ENCODE peak calls at places on chromosomes 12 and 14, in eight cellular contexts. One of them, this sample, is unnamed.

GRCh38 chr12:67026847-67027246 is 242.3 kb upstream of the CAND1 start:
- DNase-seq in upper lobe of left lung: no peak
- DNase-seq in GM23338: peak
- DNase-seq in psoas muscle: no peak
- DNase-seq in neuronal stem cell: no peak
- DNase-seq in CD8-positive, alpha-beta memory T cell: no peak
- DNase-seq in cardiac fibroblast: no peak
- DNase-seq in mammary epithelial cell: no peak
- DNase-seq in this sample: no peak

GRCh38 chr12:76519538-76519937 is 40.0 kb downstream of the OSBPL8 start:
- DNase-seq in cardiac fibroblast: no peak
- DNase-seq in mammary epithelial cell: no peak
- DNase-seq in neuronal stem cell: no peak
- DNase-seq in GM23338: no peak
- DNase-seq in CD8-positive, alpha-beta memory T cell: no peak
- DNase-seq in psoas muscle: no peak
- DNase-seq in upper lobe of left lung: no peak
- DNase-seq in this sample: no peak

GRCh38 chr14:104135121-104135903 is 3.1 kb upstream of the KIF26A start:
- DNase-seq in GM23338: peak
- DNase-seq in cardiac fibroblast: no peak
- DNase-seq in neuronal stem cell: no peak
- DNase-seq in CD8-positive, alpha-beta memory T cell: no peak
- DNase-seq in psoas muscle: peak
- DNase-seq in upper lobe of left lung: peak
- DNase-seq in mammary epithelial cell: no peak
- DNase-seq in this sample: no peak

GRCh38 chr14:49512147-49512551 is 74.0 kb downstream of the RPS29 start:
- DNase-seq in cardiac fibroblast: peak
- DNase-seq in GM23338: no peak
- DNase-seq in upper lobe of left lung: no peak
- DNase-seq in mammary epithelial cell: peak
- DNase-seq in CD8-positive, alpha-beta memory T cell: no peak
- DNase-seq in psoas muscle: no peak
- DNase-seq in neuronal stem cell: no peak
- DNase-seq in this sample: no peak

GRCh38 chr14:100676089-100676685 is 50.5 kb upstream of the DLK1 start:
- DNase-seq in GM23338: no peak
- DNase-seq in mammary epithelial cell: no peak
- DNase-seq in cardiac fibroblast: no peak
- DNase-seq in psoas muscle: no peak
- DNase-seq in neuronal stem cell: no peak
- DNase-seq in upper lobe of left lung: no peak
- DNase-seq in CD8-positive, alpha-beta memory T cell: no peak
- DNase-seq in this sample: no peak

GRCh38 chr14:44963775-44964380 is 1.9 kb downstream of the TOGARAM1 start:
- DNase-seq in CD8-positive, alpha-beta memory T cell: no peak
- DNase-seq in GM23338: peak
- DNase-seq in psoas muscle: no peak
- DNase-seq in upper lobe of left lung: no peak
- DNase-seq in cardiac fibroblast: no peak
- DNase-seq in neuronal stem cell: no peak
- DNase-seq in mammary epithelial cell: peak
- DNase-seq in this sample: no peak

GRCh38 chr14:64196668-64197411 is 97.3 kb downstream of the ESR2 start:
- DNase-seq in CD8-positive, alpha-beta memory T cell: no peak
- DNase-seq in psoas muscle: no peak
- DNase-seq in cardiac fibroblast: peak
- DNase-seq in upper lobe of left lung: peak
- DNase-seq in GM23338: peak
- DNase-seq in mammary epithelial cell: no peak
- DNase-seq in neuronal stem cell: peak
- DNase-seq in this sample: peak

GRCh38 chr14:91246051-91246852 is 1.7 kb upstream of the GPR68 start:
- DNase-seq in upper lobe of left lung: peak
- DNase-seq in cardiac fibroblast: no peak
- DNase-seq in neuronal stem cell: no peak
- DNase-seq in psoas muscle: no peak
- DNase-seq in GM23338: no peak
- DNase-seq in mammary epithelial cell: no peak
- DNase-seq in CD8-positive, alpha-beta memory T cell: peak
- DNase-seq in this sample: peak

GRCh38 chr14:58789106-58789505 is 151.3 kb downstream of the DACT1 start:
- DNase-seq in upper lobe of left lung: no peak
- DNase-seq in neuronal stem cell: no peak
- DNase-seq in cardiac fibroblast: no peak
- DNase-seq in mammary epithelial cell: no peak
- DNase-seq in GM23338: peak
- DNase-seq in psoas muscle: no peak
- DNase-seq in CD8-positive, alpha-beta memory T cell: no peak
- DNase-seq in this sample: no peak

DNA sequence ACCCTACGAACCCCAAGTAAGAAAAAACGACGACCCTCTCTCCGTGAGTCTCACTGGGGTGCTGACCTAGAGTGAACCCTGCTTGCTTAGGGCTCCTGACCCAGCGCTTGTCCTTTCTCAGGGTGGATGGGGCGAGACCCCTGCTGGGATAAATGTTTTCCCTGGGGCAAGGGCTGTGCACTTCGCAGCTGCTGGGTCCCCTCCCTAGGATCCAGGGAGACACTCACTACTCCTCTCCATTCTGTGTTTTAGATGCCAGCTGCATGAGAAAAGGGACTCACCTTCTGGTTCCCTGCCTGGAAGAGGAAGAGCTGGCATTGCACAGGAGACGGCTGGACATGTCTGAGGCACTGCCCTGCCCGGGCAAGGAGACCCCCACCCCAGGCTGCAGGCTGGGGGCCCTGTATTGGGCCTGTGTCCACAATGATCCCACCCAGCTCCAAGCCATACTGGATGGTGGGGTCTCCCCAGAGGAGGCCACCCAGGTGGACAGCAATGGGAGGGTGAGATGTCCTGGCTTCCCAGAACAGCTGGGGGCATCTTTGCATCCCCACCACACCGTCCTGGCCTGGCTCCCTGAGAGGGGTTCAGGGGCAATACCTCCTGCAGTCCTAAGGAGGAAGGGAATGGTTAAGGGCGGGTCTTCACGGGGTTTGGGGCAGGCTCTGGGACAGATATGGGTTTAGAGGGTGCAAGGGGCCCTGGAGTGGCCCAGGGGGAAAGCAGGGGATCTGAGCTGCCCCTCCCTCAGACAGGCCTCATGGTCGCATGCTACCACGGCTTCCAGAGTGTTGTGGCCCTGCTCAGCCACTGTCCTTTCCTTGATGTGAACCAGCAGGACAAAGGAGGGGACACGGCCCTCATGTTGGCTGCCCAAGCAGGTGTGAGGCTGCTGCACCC is 663 bp downstream of the ANKRD33 start:
- DNase-seq in cardiac fibroblast: no peak
- DNase-seq in GM23338: no peak
- DNase-seq in psoas muscle: no peak
- DNase-seq in CD8-positive, alpha-beta memory T cell: no peak
- DNase-seq in mammary epithelial cell: no peak
- DNase-seq in upper lobe of left lung: peak
- DNase-seq in neuronal stem cell: no peak
- DNase-seq in this sample: no peak
- H3K4me3 ChIP-seq in cardiac fibroblast: no peak
- H3K4me3 ChIP-seq in GM23338: peak
- H3K4me3 ChIP-seq in psoas muscle: no peak
- H3K4me3 ChIP-seq in CD8-positive, alpha-beta memory T cell: no peak
- H3K4me3 ChIP-seq in mammary epithelial cell: no peak
- H3K4me3 ChIP-seq in upper lobe of left lung: no peak
- H3K4me3 ChIP-seq in neuronal stem cell: no peak
- H3K4me3 ChIP-seq in this sample: no peak

DNA sequence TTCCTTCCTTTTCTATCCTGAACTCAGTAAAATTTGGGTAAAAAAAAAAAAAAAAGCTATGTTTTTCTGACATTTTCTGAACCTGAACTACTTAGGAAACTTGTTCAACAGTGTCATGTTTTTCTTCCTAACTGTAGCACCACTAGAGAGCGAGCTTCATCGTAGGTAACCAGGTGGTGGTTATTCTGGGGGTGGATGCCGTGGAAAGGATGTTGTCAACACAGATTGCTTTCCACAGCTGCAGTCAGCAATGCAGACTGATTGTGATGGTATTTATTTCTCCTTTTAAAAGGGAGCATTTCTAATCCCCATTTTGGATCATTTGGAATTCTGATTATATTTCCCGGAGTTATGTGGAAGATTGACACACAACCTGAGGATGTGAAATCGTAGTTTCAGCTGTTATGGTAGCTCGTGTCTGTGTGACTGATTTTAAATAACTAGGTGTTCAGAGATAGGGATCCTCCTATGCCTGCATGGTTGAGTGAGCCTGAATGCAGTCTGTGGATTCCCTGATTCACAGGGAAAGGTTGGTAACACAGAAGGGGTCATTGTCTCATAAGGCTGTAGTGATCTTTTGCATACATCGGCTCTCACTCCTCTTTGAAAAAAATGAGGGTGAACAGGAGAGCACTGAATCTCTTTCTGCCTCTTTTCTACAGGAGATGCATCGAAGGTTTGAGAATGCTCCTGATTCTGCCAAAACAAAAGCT is 113.2 kb downstream of the ERC1 start:
- DNase-seq in mammary epithelial cell: no peak
- DNase-seq in CD8-positive, alpha-beta memory T cell: no peak
- DNase-seq in cardiac fibroblast: no peak
- DNase-seq in neuronal stem cell: no peak
- DNase-seq in GM23338: no peak
- DNase-seq in upper lobe of left lung: no peak
- DNase-seq in psoas muscle: no peak
- DNase-seq in this sample: no peak
- H3K4me3 ChIP-seq in mammary epithelial cell: no peak
- H3K4me3 ChIP-seq in CD8-positive, alpha-beta memory T cell: no peak
- H3K4me3 ChIP-seq in cardiac fibroblast: no peak
- H3K4me3 ChIP-seq in neuronal stem cell: no peak
- H3K4me3 ChIP-seq in GM23338: no peak
- H3K4me3 ChIP-seq in upper lobe of left lung: no peak
- H3K4me3 ChIP-seq in psoas muscle: no peak
- H3K4me3 ChIP-seq in this sample: no peak

GRCh38 chr14:37591311-37591940 is 3.6 kb downstream of the FOXA1 start:
- DNase-seq in psoas muscle: no peak
- DNase-seq in cardiac fibroblast: no peak
- DNase-seq in CD8-positive, alpha-beta memory T cell: no peak
- DNase-seq in upper lobe of left lung: peak
- DNase-seq in mammary epithelial cell: no peak
- DNase-seq in GM23338: peak
- DNase-seq in neuronal stem cell: no peak
- DNase-seq in this sample: no peak
- H3K4me3 ChIP-seq in psoas muscle: no peak
- H3K4me3 ChIP-seq in cardiac fibroblast: no peak
- H3K4me3 ChIP-seq in CD8-positive, alpha-beta memory T cell: no peak
- H3K4me3 ChIP-seq in upper lobe of left lung: peak
- H3K4me3 ChIP-seq in mammary epithelial cell: no peak
- H3K4me3 ChIP-seq in GM23338: peak
- H3K4me3 ChIP-seq in neuronal stem cell: no peak
- H3K4me3 ChIP-seq in this sample: no peak

GRCh38 chr14:29392287-29392686 is 535.4 kb downstream of the PRKD1 start:
- DNase-seq in CD8-positive, alpha-beta memory T cell: no peak
- DNase-seq in upper lobe of left lung: no peak
- DNase-seq in psoas muscle: no peak
- DNase-seq in cardiac fibroblast: no peak
- DNase-seq in GM23338: no peak
- DNase-seq in mammary epithelial cell: no peak
- DNase-seq in neuronal stem cell: no peak
- DNase-seq in this sample: no peak
- H3K4me3 ChIP-seq in CD8-positive, alpha-beta memory T cell: no peak
- H3K4me3 ChIP-seq in upper lobe of left lung: no peak
- H3K4me3 ChIP-seq in psoas muscle: no peak
- H3K4me3 ChIP-seq in cardiac fibroblast: no peak
- H3K4me3 ChIP-seq in GM23338: no peak
- H3K4me3 ChIP-seq in mammary epithelial cell: no peak
- H3K4me3 ChIP-seq in neuronal stem cell: no peak
- H3K4me3 ChIP-seq in this sample: no peak

GRCh38 chr14:51582437-51582836 is 69.3 kb upstream of the FRMD6 start:
- DNase-seq in psoas muscle: no peak
- DNase-seq in mammary epithelial cell: no peak
- DNase-seq in GM23338: no peak
- DNase-seq in upper lobe of left lung: no peak
- DNase-seq in cardiac fibroblast: peak
- DNase-seq in CD8-positive, alpha-beta memory T cell: no peak
- DNase-seq in neuronal stem cell: no peak
- DNase-seq in this sample: no peak
- H3K4me3 ChIP-seq in psoas muscle: no peak
- H3K4me3 ChIP-seq in mammary epithelial cell: no peak
- H3K4me3 ChIP-seq in GM23338: no peak
- H3K4me3 ChIP-seq in upper lobe of left lung: no peak
- H3K4me3 ChIP-seq in cardiac fibroblast: no peak
- H3K4me3 ChIP-seq in CD8-positive, alpha-beta memory T cell: no peak
- H3K4me3 ChIP-seq in neuronal stem cell: no peak
- H3K4me3 ChIP-seq in this sample: no peak

DNA sequence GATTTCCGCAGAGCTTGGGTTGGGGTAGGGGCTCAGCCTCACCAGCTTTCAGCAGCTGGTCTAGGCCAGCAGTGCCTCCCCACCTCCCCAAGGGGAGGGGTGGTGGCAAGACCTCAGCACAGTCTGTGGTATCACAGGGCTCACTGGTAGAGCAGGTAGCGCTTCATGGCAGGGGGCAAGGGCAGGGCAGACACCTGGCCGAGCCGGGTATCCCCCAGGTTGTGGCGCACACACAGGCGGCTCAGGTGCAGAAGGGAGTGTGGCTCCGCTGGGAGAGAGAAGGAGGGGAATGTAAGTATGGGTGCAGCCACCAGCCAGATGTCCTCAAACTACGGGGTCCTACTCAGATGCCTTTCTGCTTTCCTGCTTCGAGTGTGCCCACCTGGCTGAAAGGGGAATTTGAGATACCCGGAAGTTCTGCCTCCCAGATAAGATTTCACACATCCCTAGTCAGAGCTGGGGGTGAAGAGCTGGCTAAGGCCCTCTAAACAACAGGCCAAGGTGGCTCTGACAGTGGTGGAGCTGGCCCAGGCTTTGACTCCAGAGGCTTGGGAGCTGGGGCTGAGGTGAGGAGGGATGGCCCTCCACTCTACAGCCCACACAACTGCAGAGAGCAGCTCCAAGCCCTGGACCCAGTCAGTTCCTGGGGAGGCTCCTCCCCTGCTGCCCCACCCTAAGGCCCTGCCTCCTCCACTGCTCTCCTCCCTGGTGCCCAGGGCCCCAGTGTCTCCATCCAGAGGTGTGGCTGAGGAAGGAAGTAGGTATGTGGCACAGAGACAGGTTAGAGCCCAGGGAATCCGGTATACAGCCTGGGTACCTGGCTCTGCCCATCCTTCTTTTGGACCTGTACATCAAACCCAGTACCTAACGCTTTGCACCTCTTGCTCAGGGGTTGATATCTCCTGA is 1.8 kb downstream of the SPSB2 start:
- DNase-seq in cardiac fibroblast: no peak
- DNase-seq in GM23338: peak
- DNase-seq in psoas muscle: no peak
- DNase-seq in mammary epithelial cell: peak
- DNase-seq in neuronal stem cell: no peak
- DNase-seq in upper lobe of left lung: no peak
- DNase-seq in CD8-positive, alpha-beta memory T cell: no peak
- DNase-seq in this sample: no peak
- H3K4me3 ChIP-seq in cardiac fibroblast: peak
- H3K4me3 ChIP-seq in GM23338: peak
- H3K4me3 ChIP-seq in psoas muscle: peak
- H3K4me3 ChIP-seq in mammary epithelial cell: peak
- H3K4me3 ChIP-seq in neuronal stem cell: no peak
- H3K4me3 ChIP-seq in upper lobe of left lung: peak
- H3K4me3 ChIP-seq in CD8-positive, alpha-beta memory T cell: peak
- H3K4me3 ChIP-seq in this sample: peak

This sample was measured in naive thymus-derived CD4-positive, alpha-beta T cell.